ENCODE peak calls at places on chromosomes 2 and 18, in five cellular contexts. C is EH; R is activated CD8-positive, alpha-beta memory T cell treated with anti-CD3 and anti-CD28 coated beads for 48 hours; U is esophagus squamous epithelium; S is AG08396. X is an unnamed sample.

GRCh38 chr18:44590976-44591375 is 89.7 kb upstream of the SETBP1 start:
- DNase-seq in C (no peak), R (no peak), U (no peak), S (no peak), X (no peak)

GRCh38 chr18:28736951-28737350 is 560.0 kb upstream of the CDH2 start:
- DNase-seq in C (peak; percentile 12), R (no peak), U (no peak), S (no peak), X (no peak)

GRCh38 chr18:57586243-57587049 is at the start of gene FECH:
- DNase-seq in C (peak; percentile 79), R (peak; percentile 42), U (no peak), S (peak; percentile 92), X (peak; percentile 10)

GRCh38 chr18:40583671-40584070 is 1371.4 kb upstream of the PIK3C3 start:
- DNase-seq in C (no peak), R (no peak), U (no peak), S (no peak), X (no peak)

GRCh38 chr2:54904836-54905235 is 145.4 kb downstream of the RTN4 start:
- DNase-seq in C (no peak), R (no peak), U (no peak), S (no peak), X (no peak)

GRCh38 chr18:43265465-43265864 is 11.8 kb downstream of the SYT4 start:
- DNase-seq in C (no peak), R (no peak), U (no peak), S (no peak), X (no peak)

GRCh38 chr18:24497052-24497754 is 36.8 kb downstream of the HRH4 start:
- DNase-seq in C (peak; percentile 69), R (no peak), U (no peak), S (peak; percentile 51), X (peak; percentile 50)

GRCh38 chr18:10194592-10194991 is 259.8 kb upstream of the APCDD1 start:
- DNase-seq in C (peak; percentile 16), R (no peak), U (no peak), S (no peak), X (no peak)

GRCh38 chr2:75667884-75668283 is 21.3 kb downstream of the MRPL19 start:
- DNase-seq in C (peak; percentile 10), R (no peak), U (no peak), S (no peak), X (no peak)

GRCh38 chr2:47359375-47359868 is 43.5 kb upstream of the MSH2 start:
- DNase-seq in C (no peak), R (no peak), U (no peak), S (no peak), X (no peak)

GRCh38 chr2:116952254-116952653 is 862.2 kb upstream of the DDX18 start:
- DNase-seq in C (no peak), R (no peak), U (no peak), S (no peak), X (no peak)

GRCh38 chr18:34661464-34662087 is 48.5 kb upstream of the DTNA start:
- DNase-seq in C (peak; percentile 64), R (no peak), U (no peak), S (peak; percentile 57), X (no peak)

GRCh38 chr2:34949316-34949715 is 1350.2 kb upstream of the FAM98A start:
- DNase-seq in C (no peak), R (no peak), U (no peak), S (no peak), X (no peak)

GRCh38 chr18:65761636-65762310 is 11.0 kb downstream of the CDH7 start:
- DNase-seq in C (no peak), R (no peak), U (no peak), S (no peak), X (no peak)